ENCODE peak calls at places on chromosomes 1 and 21, in five cellular contexts. G, C, Y, W and P are unnamed samples.

GRCh38 chr1:17089496-17089895 is 29.8 kb downstream of the PADI2 start:
- DNase-seq in C (peak), W (no peak), Y (no peak), G (no peak), P (no peak)

GRCh38 chr1:2592672-2593071 is 6.1 kb downstream of the PRXL2B start:
- DNase-seq in C (no peak), G (no peak), Y (no peak), W (peak), P (no peak)

GRCh38 chr1:159925713-159926066 is 383 bp upstream of the TAGLN2 start:
- DNase-seq in C (no peak), W (no peak), Y (peak), G (no peak), P (no peak)

GRCh38 chr1:35925741-35926140 is 5.2 kb upstream of the AGO3 start:
- DNase-seq in W (no peak), C (no peak), Y (no peak), G (no peak), P (no peak)

GRCh38 chr1:14894811-14895524 is 258.6 kb upstream of the TMEM51 start:
- DNase-seq in W (no peak), C (no peak), G (no peak), Y (no peak), P (no peak)

GRCh38 chr1:179816196-179816960 is 61.2 kb downstream of the TOR1AIP2 start:
- DNase-seq in Y (no peak), G (no peak), C (peak), W (no peak), P (no peak)

GRCh38 chr21:45410865-45411809 is 6.2 kb downstream of the COL18A1 start:
- DNase-seq in W (peak), G (no peak), Y (no peak), C (no peak), P (no peak)

GRCh38 chr1:226429051-226429461 is 21.2 kb upstream of the PARP1 start:
- DNase-seq in C (no peak), W (no peak), G (no peak), Y (no peak), P (no peak)

GRCh38 chr21:43827015-43827611 is 37.7 kb downstream of the RRP1 start:
- DNase-seq in W (peak), G (peak), C (no peak), Y (peak), P (no peak)

GRCh38 chr1:234863596-234863995 is 253.6 kb upstream of the IRF2BP2 start:
- DNase-seq in G (no peak), W (no peak), C (peak), Y (peak), P (no peak)

GRCh38 chr1:51955797-51956527 is 34.5 kb downstream of the RAB3B start:
- DNase-seq in W (no peak), C (no peak), G (no peak), Y (no peak), P (no peak)

GRCh38 chr1:23167353-23168078 is 1.1 kb downstream of the LUZP1 start:
- DNase-seq in W (peak), C (no peak), G (no peak), Y (peak), P (no peak)

GRCh38 chr1:172778461-172779455 is 119.9 kb downstream of the FASLG start:
- DNase-seq in Y (no peak), G (no peak), W (no peak), C (no peak), P (no peak)

GRCh38 chr21:29145354-29145782 is 14.9 kb downstream of the MAP3K7CL start:
- DNase-seq in Y (peak), C (no peak), G (peak), W (no peak), P (no peak)

GRCh38 chr1:109677459-109677858 is 9.6 kb downstream of the GSTM2 start:
- DNase-seq in G (no peak), W (no peak), Y (no peak), C (no peak), P (no peak)

GRCh38 chr1:173175514-173176146 is 31.5 kb downstream of the TNFSF4 start:
- DNase-seq in C (no peak), G (no peak), W (no peak), Y (no peak), P (no peak)

GRCh38 chr1:35062518-35063196 is 16.5 kb upstream of the ZMYM1 start:
- DNase-seq in W (no peak), G (peak), C (no peak), Y (peak), P (no peak)

GRCh38 chr1:236888903-236889302 is 93.8 kb downstream of the MTR start:
- DNase-seq in G (no peak), W (no peak), C (no peak), Y (no peak), P (no peak)

GRCh38 chr1:115314765-115315164 is 23.3 kb downstream of the NGF start:
- DNase-seq in W (no peak), C (no peak), Y (peak), G (peak), P (no peak)

GRCh38 chr1:235366286-235366685 is 941 bp upstream of the TBCE start:
- DNase-seq in G (no peak), Y (peak), C (no peak), W (no peak), P (no peak)

GRCh38 chr21:43370091-43370658 is 56.8 kb downstream of the SIK1 start:
- DNase-seq in W (peak), G (no peak), Y (peak), C (no peak), P (no peak)

GRCh38 chr1:39647247-39647646 is 7.8 kb upstream of the HEYL start:
- DNase-seq in Y (no peak), C (no peak), G (no peak), W (no peak), P (no peak)

GRCh38 chr21:44376606-44377005 is 23.2 kb downstream of the TRPM2 start:
- DNase-seq in W (peak), C (no peak), G (no peak), Y (no peak), P (no peak)

GRCh38 chr1:87226341-87226760 is 102.3 kb upstream of the LMO4 start:
- DNase-seq in W (no peak), G (peak), C (peak), Y (peak), P (peak)

GRCh38 chr1:116570358-116571214 is at the start of gene CD58:
- DNase-seq in C (peak), W (peak), G (peak), Y (peak), P (peak)

GRCh38 chr1:10918531-10918930 is 93.9 kb upstream of the TARDBP start:
- DNase-seq in G (no peak), C (no peak), Y (no peak), W (no peak), P (no peak)

GRCh38 chr1:119829636-119830035 is 18.4 kb upstream of the REG4 start:
- DNase-seq in W (no peak), G (no peak), C (no peak), Y (no peak), P (no peak)

GRCh38 chr1:204345941-204346678 is 13.6 kb downstream of the PLEKHA6 start:
- DNase-seq in C (no peak), Y (no peak), W (no peak), G (no peak), P (no peak)

GRCh38 chr1:183472488-183473285 is at the start of gene SMG7:
- DNase-seq in Y (peak), G (no peak), W (peak), C (peak), P (peak)

GRCh38 chr1:106526650-106527049 is 529.8 kb upstream of the PRMT6 start:
- DNase-seq in Y (peak), W (no peak), G (no peak), C (no peak), P (no peak)

GRCh38 chr21:46218906-46219590 is 9.5 kb downstream of the LSS start:
- DNase-seq in Y (no peak), W (no peak), C (no peak), G (no peak), P (no peak)

GRCh38 chr1:171081220-171081993 is 9.3 kb upstream of the FMO3 start:
- DNase-seq in G (peak), Y (peak), C (no peak), W (no peak), P (no peak)

GRCh38 chr1:63199666-63200065 is 122.7 kb upstream of the FOXD3 start:
- DNase-seq in W (no peak), Y (no peak), G (no peak), C (no peak), P (no peak)

GRCh38 chr1:205604825-205605544 is 26.8 kb downstream of the ELK4 start:
- DNase-seq in G (no peak), W (no peak), Y (no peak), C (no peak), P (no peak)

GRCh38 chr21:28516996-28517592 is 475.6 kb downstream of the LTN1 start:
- DNase-seq in Y (peak), C (peak), G (peak), W (peak), P (no peak)

GRCh38 chr1:205171369-205171768 is 40.1 kb downstream of the DSTYK start:
- DNase-seq in W (no peak), C (no peak), G (no peak), Y (no peak), P (no peak)

GRCh38 chr1:58785424-58786058 is 1.7 kb upstream of the JUN start:
- DNase-seq in Y (peak), W (peak), C (peak), G (no peak), P (peak)

GRCh38 chr1:18581420-18581880 is 49.2 kb upstream of the PAX7 start:
- DNase-seq in C (peak), Y (no peak), W (peak), G (peak), P (no peak)

DNA sequence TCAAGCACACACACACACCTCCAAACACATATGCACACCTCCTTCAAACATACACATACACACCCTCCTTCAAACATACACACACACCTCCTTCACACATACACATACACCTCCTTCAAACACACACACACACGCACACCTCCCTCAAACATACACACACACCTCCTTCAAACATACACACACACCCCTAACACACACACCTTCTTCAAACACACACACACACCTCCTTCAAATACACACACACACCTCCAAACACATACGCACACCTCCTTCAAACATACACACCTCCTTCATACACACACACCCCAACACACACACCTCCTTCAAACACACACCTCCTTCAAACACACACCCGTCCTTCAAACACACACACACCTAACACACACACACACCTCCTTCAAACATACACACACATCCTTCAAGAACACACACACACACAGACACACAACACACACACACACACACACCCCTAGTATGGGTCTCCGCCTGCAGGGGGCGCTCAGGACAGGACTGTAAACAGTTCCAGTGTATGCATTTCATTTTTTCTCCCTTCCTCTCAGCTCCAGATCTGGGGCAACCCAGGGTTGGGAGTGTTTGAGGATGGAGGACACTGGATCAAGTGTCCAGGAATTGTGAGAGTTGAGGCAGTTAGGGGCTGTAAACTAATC is 12.1 kb downstream of the LGR6 start:
- DNase-seq in Y (no peak), C (no peak), G (no peak), W (no peak), P (no peak)
- TF ChIP-seq CTCF in Y (peak), C (no peak), G (no peak), W (no peak), P (no peak)

GRCh38 chr1:41768538-41768937 is 150.2 kb downstream of the HIVEP3 start:
- DNase-seq in Y (no peak), G (no peak), C (no peak), W (no peak), P (no peak)
- TF ChIP-seq CTCF in Y (no peak), G (no peak), C (no peak), W (no peak), P (no peak)

GRCh38 chr1:90550616-90551406 is 166.3 kb downstream of the BARHL2 start:
- DNase-seq in W (no peak), Y (no peak), C (no peak), G (no peak), P (no peak)
- TF ChIP-seq CTCF in W (no peak), Y (no peak), C (no peak), G (no peak), P (no peak)

GRCh38 chr1:192859808-192860207 is 51.0 kb downstream of the RGS2 start:
- DNase-seq in Y (no peak), G (no peak), C (no peak), W (no peak), P (no peak)
- TF ChIP-seq CTCF in Y (no peak), G (no peak), C (no peak), W (no peak), P (no peak)

GRCh38 chr1:161792740-161793139 is 26.6 kb downstream of the ATF6 start:
- DNase-seq in W (no peak), C (peak), Y (peak), G (peak), P (no peak)
- TF ChIP-seq CTCF in W (peak), C (peak), Y (peak), G (peak), P (no peak)

DNA sequence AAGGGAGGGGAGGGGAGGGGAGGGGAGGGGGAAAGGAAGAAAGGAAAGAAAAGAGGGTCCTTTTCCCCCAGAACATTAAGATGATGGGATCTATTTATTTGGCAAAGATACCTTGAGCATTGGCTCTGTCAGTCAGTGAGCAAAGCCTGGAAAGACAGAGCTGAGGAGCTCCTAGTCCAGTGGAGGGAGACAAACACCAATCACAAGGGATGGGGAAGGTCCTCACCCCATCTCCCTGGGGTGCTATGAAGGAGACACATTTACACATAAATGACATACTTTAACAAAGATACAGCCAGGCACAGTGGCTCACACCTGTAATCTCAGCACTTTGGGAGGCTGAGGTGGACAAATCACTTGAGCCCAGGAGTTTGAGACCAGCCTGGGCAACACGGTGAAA is 154.9 kb upstream of the TIAM1 start:
- DNase-seq in W (no peak), Y (no peak), G (no peak), C (no peak), P (no peak)
- TF ChIP-seq CTCF in W (no peak), Y (peak), G (no peak), C (no peak), P (no peak)